ENCODE peak calls at places on chromosomes 16 and 17, in ten cellular contexts. G is aorta, W is WERI-Rb-1, K is esophagus squamous epithelium, H is mammary epithelial cell, V is OCI-LY7, D is astrocyte of the cerebellum, E is upper lobe of right lung, X is endothelial cell of umbilical vein, R is fibroblast of pulmonary artery. U is an unnamed sample.

GRCh38 chr17:72733619-72734282 is 358.7 kb downstream of the SLC39A11 start:
- DNase-seq in G (no peak), W (no peak), K (no peak), H (no peak), V (peak; percentile 29), D (no peak), E (no peak), X (no peak), R (no peak), U (no peak)

GRCh38 chr17:39800540-39800939 is 62.8 kb downstream of the GRB7 start:
- DNase-seq in G (no peak), W (no peak), K (no peak), H (peak; percentile 78), V (peak; percentile 88), D (no peak), E (no peak), X (no peak), R (no peak), U (no peak)

GRCh38 chr17:19904412-19904811 is 36.7 kb upstream of the ULK2 start:
- DNase-seq in G (no peak), W (no peak), K (no peak), H (no peak), V (no peak), D (no peak), E (no peak), X (no peak), R (peak; percentile 29), U (no peak)

GRCh38 chr17:2517539-2517938 is 5.9 kb upstream of the METTL16 start:
- DNase-seq in G (no peak), W (no peak), K (no peak), H (no peak), V (peak; percentile 48), D (no peak), E (no peak), X (no peak), R (no peak), U (no peak)

GRCh38 chr17:58052951-58053715 is 30.1 kb upstream of the DYNLL2 start:
- DNase-seq in G (no peak), W (no peak), K (no peak), H (no peak), V (no peak), D (no peak), E (no peak), X (no peak), R (no peak), U (no peak)

GRCh38 chr17:75783069-75783783 is 1.4 kb upstream of the UNK start:
- DNase-seq in G (no peak), W (no peak), K (no peak), H (peak; percentile 78), V (peak; percentile 90), D (no peak), E (no peak), X (peak; percentile 80), R (peak; percentile 76), U (no peak)

GRCh38 chr16:84687715-84688114 is 12.1 kb upstream of the USP10 start:
- DNase-seq in G (no peak), W (no peak), K (no peak), H (peak; percentile 73), V (peak; percentile 76), D (peak; percentile 56), E (no peak), X (peak; percentile 37), R (peak; percentile 94), U (no peak)

GRCh38 chr17:57401556-57402488 is 145.5 kb downstream of the MSI2 start:
- DNase-seq in G (no peak), W (peak; percentile 59), K (no peak), H (no peak), V (peak; percentile 51), D (no peak), E (no peak), X (no peak), R (no peak), U (no peak)

GRCh38 chr16:102060-102855 is 24.2 kb downstream of the MPG start:
- DNase-seq in G (peak; percentile 83), W (no peak), K (no peak), H (peak; percentile 83), V (no peak), D (no peak), E (no peak), X (peak; percentile 65), R (peak; percentile 72), U (no peak)

GRCh38 chr16:28569011-28569410 is 15.3 kb downstream of the SGF29 start:
- DNase-seq in G (no peak), W (no peak), K (no peak), H (no peak), V (no peak), D (no peak), E (no peak), X (no peak), R (peak; percentile 57), U (no peak)

GRCh38 chr17:5000237-5000639 is 2.5 kb downstream of the KIF1C start:
- DNase-seq in G (peak; percentile 88), W (no peak), K (no peak), H (no peak), V (no peak), D (no peak), E (peak; percentile 88), X (no peak), R (peak; percentile 46), U (no peak)

GRCh38 chr16:89633064-89633631 is 19.7 kb downstream of the DPEP1 start:
- DNase-seq in G (no peak), W (no peak), K (no peak), H (peak; percentile 85), V (no peak), D (no peak), E (no peak), X (no peak), R (peak; percentile 5), U (no peak)

GRCh38 chr16:30941600-30942420 is 7.1 kb upstream of the ORAI3 start:
- DNase-seq in G (peak; percentile 88), W (peak; percentile 83), K (no peak), H (peak; percentile 67), V (peak; percentile 74), D (no peak), E (peak; percentile 90), X (peak; percentile 75), R (peak; percentile 70), U (peak; percentile 51)

GRCh38 chr16:28499854-28500253 is 5.4 kb downstream of the APOBR start:
- DNase-seq in G (no peak), W (no peak), K (no peak), H (no peak), V (no peak), D (no peak), E (no peak), X (no peak), R (no peak), U (no peak)

GRCh38 chr17:83109793-83110645 is 30.6 kb downstream of the METRNL start:
- DNase-seq in G (peak; percentile 97), W (no peak), K (peak; percentile 47), H (peak; percentile 91), V (no peak), D (peak; percentile 90), E (peak; percentile 94), X (peak; percentile 88), R (peak; percentile 98), U (peak; percentile 83)

GRCh38 chr16:14302399-14303181 is 231.5 kb downstream of the MRTFB start:
- DNase-seq in G (peak; percentile 49), W (peak; percentile 35), K (no peak), H (peak; percentile 22), V (peak; percentile 57), D (no peak), E (no peak), X (peak; percentile 18), R (no peak), U (no peak)

GRCh38 chr17:51461578-51462004 is 201.2 kb downstream of the UTP18 start:
- DNase-seq in G (peak; percentile 67), W (peak; percentile 78), K (no peak), H (peak; percentile 24), V (peak; percentile 40), D (no peak), E (peak; percentile 75), X (peak; percentile 37), R (peak; percentile 62), U (no peak)

GRCh38 chr16:13453938-13454553 is 465.9 kb upstream of the ERCC4 start:
- DNase-seq in G (no peak), W (peak; percentile 55), K (no peak), H (peak; percentile 48), V (peak; percentile 72), D (peak; percentile 29), E (no peak), X (no peak), R (no peak), U (no peak)

GRCh38 chr17:7854851-7855642 is at the start of gene TMEM88:
- DNase-seq in G (peak; percentile 59), W (no peak), K (no peak), H (no peak), V (no peak), D (no peak), E (peak; percentile 65), X (peak; percentile 39), R (no peak), U (no peak)

DNA sequence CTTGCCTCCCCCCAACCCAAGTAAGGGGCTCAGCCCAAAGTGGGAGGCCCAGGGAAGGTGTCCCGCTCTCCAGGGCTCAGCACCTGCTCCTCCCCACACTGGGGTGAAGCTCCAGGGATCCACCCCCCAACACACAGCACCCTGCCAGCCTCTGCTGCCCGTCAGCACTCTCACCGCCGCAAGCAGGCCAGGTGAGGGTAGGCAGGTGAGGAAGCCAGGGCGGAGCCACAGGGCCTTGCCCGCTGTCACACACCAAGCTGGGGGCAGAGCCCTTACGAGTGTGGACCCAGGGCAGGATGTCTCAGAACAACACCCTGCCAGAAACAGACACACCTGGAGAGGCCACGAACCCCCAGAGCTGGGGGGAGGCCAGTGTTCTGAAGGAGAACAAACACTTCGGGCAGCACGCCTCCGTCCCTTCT is 19.5 kb downstream of the PLLP start:
- DNase-seq in G (no peak), W (no peak), K (no peak), H (no peak), V (no peak), D (no peak), E (peak; percentile 92), X (no peak), R (no peak), U (no peak)
- H3K4me3 ChIP-seq in G (no peak overlapping the region), W (no peak overlapping the region), K (no peak overlapping the region), H (no peak overlapping the region), V (no peak overlapping the region), D (no peak overlapping the region), E (no peak overlapping the region), X (no peak overlapping the region), R (no peak overlapping the region), U (no peak overlapping the region)

GRCh38 chr17:68390888-68391545 is 66.3 kb downstream of the WIPI1 start:
- DNase-seq in G (no peak), W (no peak), K (no peak), H (peak; percentile 24), V (no peak), D (no peak), E (no peak), X (no peak), R (no peak), U (no peak)
- H3K4me3 ChIP-seq in G (no peak overlapping the region), W (no peak overlapping the region), K (no peak overlapping the region), H (no peak overlapping the region), V (no peak overlapping the region), D (no peak overlapping the region), E (no peak overlapping the region), X (no peak overlapping the region), R (no peak overlapping the region), U (no peak overlapping the region)

GRCh38 chr17:47200325-47200663 is 8.9 kb upstream of the MYL4 start:
- DNase-seq in G (no peak), W (no peak), K (no peak), H (no peak), V (no peak), D (no peak), E (no peak), X (no peak), R (no peak), U (no peak)
- H3K4me3 ChIP-seq in G (no peak overlapping the region), W (no peak overlapping the region), K (no peak overlapping the region), H (no peak overlapping the region), V (peak overlapping the region; percentile 39), D (no peak overlapping the region), E (no peak overlapping the region), X (no peak overlapping the region), R (no peak overlapping the region), U (no peak overlapping the region)

GRCh38 chr16:23406546-23407240 is 46.3 kb downstream of the COG7 start:
- DNase-seq in G (no peak), W (no peak), K (no peak), H (no peak), V (no peak), D (no peak), E (no peak), X (no peak), R (no peak), U (no peak)
- H3K4me3 ChIP-seq in G (no peak overlapping the region), W (no peak overlapping the region), K (no peak overlapping the region), H (no peak overlapping the region), V (no peak overlapping the region), D (no peak overlapping the region), E (no peak overlapping the region), X (no peak overlapping the region), R (no peak overlapping the region), U (no peak overlapping the region)

U was measured in HFF-Myc.